ENCODE peak calls at places on chromosomes 4 and X, in six cellular contexts. I, B, N, W, M and Q are unnamed samples.

GRCh38 chrX:125382889-125383288 is 63.2 kb downstream of the TEX13C start:
- DNase-seq in I (no peak), B (no peak), N (no peak), W (no peak), M (no peak), Q (no peak)

GRCh38 chr4:186514271-186514950 is 41.0 kb downstream of the MTNR1A start:
- DNase-seq in I (no peak), B (no peak), N (no peak), W (no peak), M (no peak), Q (peak; percentile 5)

GRCh38 chrX:130125090-130125489 is 14.8 kb upstream of the ELF4 start:
- DNase-seq in I (no peak), B (no peak), N (no peak), W (peak; percentile 89), M (peak; percentile 40), Q (no peak)

GRCh38 chrX:15576019-15576418 is 24.7 kb downstream of the ACE2 start:
- DNase-seq in I (no peak), B (no peak), N (no peak), W (no peak), M (peak; percentile 32), Q (peak; percentile 23)

GRCh38 chr4:48090621-48091020 is 43.4 kb downstream of the TXK start:
- DNase-seq in I (no peak), B (no peak), N (no peak), W (no peak), M (no peak), Q (no peak)

GRCh38 chr4:2948895-2949781 is 14.1 kb downstream of the NOP14 start:
- DNase-seq in I (peak; percentile 41), B (no peak), N (no peak), W (peak; percentile 55), M (peak; percentile 31), Q (no peak)

GRCh38 chr4:174775366-174775765 is 53.7 kb downstream of the GLRA3 start:
- DNase-seq in I (no peak), B (no peak), N (no peak), W (no peak), M (no peak), Q (no peak)

GRCh38 chr4:152193059-152193458 is 342.8 kb downstream of the FBXW7 start:
- DNase-seq in I (no peak), B (no peak), N (no peak), W (no peak), M (no peak), Q (no peak)

GRCh38 chrX:148572332-148572731 is 71.9 kb downstream of the AFF2 start:
- DNase-seq in I (no peak), B (no peak), N (no peak), W (no peak), M (no peak), Q (no peak)

GRCh38 chr4:1488831-1489638 is 82.8 kb upstream of the NKX1-1 start:
- DNase-seq in I (no peak), B (no peak), N (no peak), W (no peak), M (no peak), Q (no peak)

GRCh38 chrX:72460715-72461114 is 111.9 kb downstream of the HDAC8 start:
- DNase-seq in I (no peak), B (no peak), N (no peak), W (no peak), M (no peak), Q (no peak)

GRCh38 chr4:153074501-153075255 is 129.6 kb upstream of the TRIM2 start:
- DNase-seq in I (no peak), B (no peak), N (no peak), W (no peak), M (no peak), Q (no peak)

GRCh38 chr4:20249333-20249732 is 2.4 kb upstream of the SLIT2 start:
- DNase-seq in I (no peak), B (no peak), N (no peak), W (no peak), M (peak; percentile 44), Q (peak; percentile 69)

GRCh38 chr4:76270776-76271175 is 19.3 kb downstream of the FAM47E start:
- DNase-seq in I (no peak), B (no peak), N (no peak), W (no peak), M (no peak), Q (no peak)

GRCh38 chrX:9532349-9532748 is 67.5 kb downstream of the TBL1X start:
- DNase-seq in I (no peak), B (no peak), N (no peak), W (no peak), M (no peak), Q (peak; percentile 23)

GRCh38 chr4:142248946-142249345 is 597.2 kb downstream of the INPP4B start:
- DNase-seq in I (no peak), B (no peak), N (no peak), W (no peak), M (peak; percentile 83), Q (peak; percentile 93)

GRCh38 chr4:145389566-145389965 is 92.1 kb upstream of the SMAD1 start:
- DNase-seq in I (no peak), B (no peak), N (no peak), W (peak; percentile 8), M (no peak), Q (no peak)

GRCh38 chr4:88526221-88526815 is 2.7 kb upstream of the PYURF start:
- DNase-seq in I (no peak), B (no peak), N (no peak), W (no peak), M (no peak), Q (no peak)

GRCh38 chr4:83248486-83248885 is 36.1 kb downstream of the COQ2 start:
- DNase-seq in I (no peak), B (no peak), N (no peak), W (no peak), M (no peak), Q (peak; percentile 12)

GRCh38 chr4:83252782-83253405 is 31.7 kb downstream of the COQ2 start:
- DNase-seq in I (peak; percentile 78), B (peak; percentile 51), N (peak; percentile 79), W (peak; percentile 71), M (peak; percentile 73), Q (peak; percentile 54)

GRCh38 chr4:83247415-83248357 is 36.9 kb downstream of the COQ2 start:
- DNase-seq in I (no peak), B (no peak), N (no peak), W (no peak), M (no peak), Q (no peak)

GRCh38 chr4:83250666-83251065 is 33.9 kb downstream of the COQ2 start:
- DNase-seq in I (no peak), B (no peak), N (no peak), W (no peak), M (peak; percentile 48), Q (no peak)

DNA sequence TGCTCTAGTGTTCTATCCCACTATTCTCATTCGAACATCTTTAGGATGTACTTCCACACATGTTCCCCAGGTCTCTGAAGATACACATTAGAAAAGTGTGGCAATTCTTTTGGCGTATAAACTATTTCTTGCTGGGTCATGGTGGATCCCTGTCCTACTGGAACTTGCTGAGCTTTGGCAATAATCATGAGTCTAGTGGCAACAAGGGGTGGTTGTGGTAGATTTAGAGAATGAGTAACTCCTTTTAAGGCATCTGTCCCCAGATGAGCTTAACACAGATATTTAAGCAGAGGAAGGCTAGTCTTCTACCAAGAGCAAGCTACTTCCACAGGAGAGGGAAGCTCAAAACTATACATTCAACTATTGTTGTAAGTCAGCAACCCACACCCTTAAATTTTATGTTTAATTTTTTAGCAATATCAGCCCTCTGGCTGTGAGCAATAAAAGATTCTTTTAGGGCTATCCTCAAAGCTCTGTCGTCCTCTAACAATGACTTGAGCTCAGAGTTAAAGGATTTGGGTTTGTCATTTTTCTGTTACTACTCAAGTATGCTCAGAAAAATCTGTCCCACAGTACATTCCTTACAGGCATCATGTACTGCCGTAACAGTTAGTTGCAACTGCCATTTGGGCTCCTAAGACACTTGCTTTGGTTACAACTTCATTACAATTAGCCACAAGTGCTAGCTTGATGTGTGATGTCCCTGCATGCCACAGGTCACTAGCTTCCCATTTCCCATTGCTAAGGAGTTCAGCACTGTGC is 33.3 kb downstream of the COQ2 start:
- DNase-seq in I (no peak), B (no peak), N (no peak), W (no peak), M (no peak), Q (no peak)
- H2AK5ac ChIP-seq in I (no peak overlapping the region), B (no peak overlapping the region), N (no peak overlapping the region), W (no peak overlapping the region), M (no peak overlapping the region), Q (peak overlapping the region; percentile 51)

GRCh38 chr4:75248770-75249467 is 265.3 kb downstream of the RCHY1 start:
- DNase-seq in I (no peak), B (no peak), N (no peak), W (peak; percentile 19), M (peak; percentile 67), Q (no peak)
- H3K14ac ChIP-seq in I (no peak overlapping the region), B (no peak overlapping the region), N (no peak overlapping the region), W (no peak overlapping the region), M (no peak overlapping the region), Q (no peak overlapping the region)

GRCh38 chr4:107734120-107734519 is 14.1 kb upstream of the PAPSS1 start:
- DNase-seq in I (peak; percentile 52), B (no peak), N (peak; percentile 51), W (no peak), M (peak; percentile 23), Q (no peak)

GRCh38 chr4:107733431-107733925 is 13.4 kb upstream of the PAPSS1 start:
- DNase-seq in I (no peak), B (no peak), N (peak; percentile 24), W (peak; percentile 47), M (no peak), Q (no peak)

GRCh38 chr4:107736924-107737448 is 17.0 kb upstream of the PAPSS1 start:
- DNase-seq in I (peak; percentile 85), B (peak; percentile 63), N (peak; percentile 66), W (no peak), M (peak; percentile 69), Q (peak; percentile 57)

GRCh38 chr4:107737470-107737869 is 17.4 kb upstream of the PAPSS1 start:
- DNase-seq in I (no peak), B (no peak), N (no peak), W (no peak), M (no peak), Q (no peak)

DNA sequence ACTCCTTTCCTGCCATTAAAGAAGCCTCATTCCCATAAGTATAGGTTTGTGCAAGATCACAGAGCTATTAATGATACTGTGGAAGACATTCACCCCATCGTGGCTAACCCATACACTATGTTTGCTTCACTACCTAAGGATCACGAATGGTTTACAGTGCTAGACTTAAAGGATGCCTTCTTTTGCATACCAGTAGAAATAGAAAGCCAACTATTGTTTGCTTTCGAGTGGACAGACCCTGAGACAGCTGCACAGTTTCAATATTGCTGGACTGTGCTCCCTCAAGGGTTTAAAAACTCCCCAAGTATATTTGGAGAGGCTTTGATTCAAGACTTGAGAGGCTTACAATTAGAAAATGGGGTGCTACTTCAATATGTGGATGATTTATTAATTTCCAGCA is 16.0 kb upstream of the PAPSS1 start:
- DNase-seq in I (no peak), B (no peak), N (no peak), W (no peak), M (no peak), Q (no peak)
- H2AK5ac ChIP-seq in I (no peak overlapping the region), B (no peak overlapping the region), N (no peak overlapping the region), W (no peak overlapping the region), M (no peak overlapping the region), Q (no peak overlapping the region)

DNA sequence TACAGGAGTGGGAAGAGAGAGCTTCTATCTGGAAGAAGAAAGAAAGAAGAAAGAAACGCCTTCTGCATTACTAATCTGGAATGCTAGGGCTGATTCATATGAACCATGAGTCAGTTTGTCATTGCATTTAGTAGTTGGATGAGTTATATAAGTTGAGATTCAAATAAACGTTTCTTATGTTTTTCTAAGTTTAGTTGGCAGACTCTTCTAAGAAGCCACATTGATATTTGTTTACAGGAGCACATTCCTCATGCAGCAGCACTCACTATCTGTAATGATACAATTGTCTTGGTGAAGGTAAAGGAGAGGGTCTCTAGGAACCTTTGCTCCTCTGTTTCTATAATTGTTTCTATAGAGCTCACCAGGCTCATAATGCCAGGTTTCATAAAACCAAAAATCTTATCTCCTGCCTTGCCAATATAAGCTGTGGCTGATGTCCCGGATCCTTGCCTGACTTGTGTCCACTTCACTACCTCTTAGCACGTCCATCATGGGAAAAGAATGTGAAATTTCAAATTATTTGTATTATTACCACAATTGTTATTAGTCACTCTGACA is 39.5 kb downstream of the HOPX start:
- DNase-seq in I (no peak), B (no peak), N (no peak), W (peak; percentile 31), M (peak; percentile 93), Q (peak; percentile 98)
- H3K14ac ChIP-seq in I (no peak overlapping the region), B (no peak overlapping the region), N (no peak overlapping the region), W (no peak overlapping the region), M (no peak overlapping the region), Q (no peak overlapping the region)